ENCODE peak calls at places on chromosomes 3 and 15, in seven cellular contexts. B is AG04450, P is BE2C, V is Peyer's patch, R is epithelial cell of esophagus, W is neural progenitor cell, Q is A673. O is an unnamed sample.

GRCh38 chr3:146823622-146824021 is 218.5 kb upstream of the PLSCR5 start:
- DNase-seq in Q (no peak), P (no peak), R (no peak), V (no peak), W (no peak), B (no peak), O (no peak)

GRCh38 chr15:99998661-99999101 is 265.4 kb upstream of the LYSMD4 start:
- DNase-seq in V (no peak), B (no peak), R (peak), Q (no peak), P (no peak), W (no peak), O (peak)

GRCh38 chr3:119395923-119396358 is 67.5 kb downstream of the TMEM39A start:
- DNase-seq in B (no peak), Q (no peak), R (no peak), W (no peak), V (no peak), P (no peak), O (no peak)

GRCh38 chr3:190345027-190345821 is 23.0 kb upstream of the CLDN1 start:
- DNase-seq in P (no peak), W (peak), R (peak), Q (peak), V (no peak), B (peak), O (peak)

GRCh38 chr3:78887029-78887428 is 880.8 kb downstream of the ROBO1 start:
- DNase-seq in W (no peak), Q (no peak), P (no peak), V (no peak), B (no peak), R (peak), O (no peak)

GRCh38 chr15:98592136-98592535 is 56.2 kb upstream of the IGF1R start:
- DNase-seq in Q (no peak), R (no peak), B (no peak), V (no peak), P (no peak), W (no peak), O (no peak)

GRCh38 chr15:57375827-57376694 is at the start of gene CGNL1:
- DNase-seq in R (peak), P (peak), Q (no peak), V (peak), W (peak), B (no peak), O (no peak)

GRCh38 chr15:63983071-63983711 is 63.1 kb downstream of the DAPK2 start:
- DNase-seq in V (no peak), P (no peak), R (no peak), W (peak), Q (no peak), B (no peak), O (no peak)

GRCh38 chr15:69138963-69139362 is 21.5 kb upstream of the GLCE start:
- DNase-seq in Q (no peak), W (no peak), B (no peak), P (no peak), V (no peak), R (no peak), O (no peak)

GRCh38 chr3:35641920-35642532 is 2.7 kb downstream of the ARPP21 start:
- DNase-seq in R (no peak), Q (no peak), B (no peak), P (no peak), V (no peak), W (no peak), O (no peak)
- H3K4me3 ChIP-seq in R (no peak), Q (no peak), B (no peak), P (no peak), V (no peak), W (no peak), O (no peak)

DNA sequence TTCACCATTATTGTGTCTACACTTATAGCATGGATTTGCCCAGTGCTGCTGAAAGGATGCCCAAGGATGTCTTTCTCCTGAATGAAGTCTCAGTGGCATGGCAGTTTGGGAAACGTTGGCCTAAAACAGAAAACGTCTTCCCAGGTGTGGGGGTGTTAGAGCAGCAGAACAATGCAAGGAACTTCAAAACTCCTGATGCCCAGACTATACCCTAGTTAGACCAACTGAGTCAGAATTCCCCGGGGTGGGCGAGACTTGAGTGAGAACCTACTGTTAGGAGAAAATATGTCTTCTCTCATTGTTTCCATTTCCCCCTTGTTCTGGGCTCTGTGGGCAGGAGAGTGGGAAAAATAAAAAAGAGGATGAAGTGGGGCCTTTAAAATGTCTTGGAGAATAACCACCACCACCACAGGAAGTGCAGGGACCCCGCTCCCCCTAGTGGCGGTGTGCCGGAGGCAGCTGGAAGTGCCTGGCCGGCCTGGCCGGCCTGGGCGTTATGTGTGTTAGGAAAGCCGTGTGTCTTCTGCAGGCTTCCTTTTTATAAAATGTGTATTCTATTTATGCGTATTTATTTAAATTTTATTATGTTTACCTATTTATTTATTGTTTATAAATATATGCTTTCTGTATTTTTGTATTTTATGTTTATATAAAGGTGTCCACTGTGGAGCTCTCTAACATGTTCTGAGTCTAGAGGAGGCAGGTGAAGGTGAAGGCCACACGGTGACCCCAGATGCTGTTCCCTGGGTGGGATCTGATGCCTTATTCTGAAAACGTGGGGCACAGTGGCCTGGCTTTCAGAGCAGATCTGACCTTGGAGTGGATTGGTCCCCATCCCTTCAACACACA is 104.5 kb upstream of the SLC7A14 start:
- DNase-seq in Q (peak), B (no peak), W (peak), P (peak), R (peak), V (peak), O (no peak)
- TF ChIP-seq CTCF in Q (peak), B (peak), W (peak), P (peak), R (peak), V (peak), O (peak)

GRCh38 chr3:33941804-33942203 is 143.4 kb downstream of the PDCD6IP start:
- DNase-seq in B (no peak), R (peak), Q (no peak), V (no peak), W (no peak), P (no peak), O (no peak)
- H3K4me3 ChIP-seq in B (no peak), R (no peak), Q (no peak), V (no peak), W (no peak), P (no peak), O (no peak)

GRCh38 chr3:197458179-197458707 is 97.5 kb downstream of the BDH1 start:
- DNase-seq in W (no peak), R (peak), B (no peak), Q (peak), P (no peak), V (peak), O (no peak)
- TF ChIP-seq CTCF in W (peak), R (peak), B (peak), Q (peak), P (peak), V (no peak), O (peak)

GRCh38 chr3:13877911-13878710 is 1.8 kb downstream of the WNT7A start:
- DNase-seq in P (no peak), B (no peak), W (peak), R (peak), Q (no peak), V (no peak), O (no peak)
- H3K4me3 ChIP-seq in P (no peak), B (no peak), W (peak), R (peak), Q (no peak), V (no peak), O (peak)

GRCh38 chr3:57961828-57962447 is 46.3 kb upstream of the FLNB start:
- DNase-seq in R (peak), V (no peak), W (no peak), Q (peak), P (no peak), B (no peak), O (no peak)
- TF ChIP-seq CTCF in R (peak), V (no peak), W (no peak), Q (peak), P (peak), B (peak), O (peak)

O was measured in kidney epithelial cell.